ENCODE peak calls at places on chromosome 2, in seven cellular contexts. A is OCI-LY7, R is hepatocyte, D is GM23248, J is neural progenitor cell, I is IMR-90, L is A549. B is an unnamed sample.

GRCh38 chr2:230230087-230230486 is 4.6 kb downstream of the SP140 start:
- DNase-seq in I (peak; percentile 90), L (no peak), R (no peak), A (no peak), J (no peak), D (peak; percentile 3), B (peak; percentile 50)

GRCh38 chr2:189298038-189298437 is 118.5 kb upstream of the COL5A2 start:
- DNase-seq in J (no peak), A (no peak), R (no peak), L (no peak), I (peak; percentile 54), D (peak; percentile 38), B (peak; percentile 12)

GRCh38 chr2:8281234-8281633 is 400.6 kb upstream of the ID2 start:
- DNase-seq in D (no peak), L (no peak), A (no peak), I (no peak), R (no peak), J (no peak), B (no peak)

GRCh38 chr2:44713170-44713569 is 228.3 kb upstream of the SIX3 start:
- DNase-seq in I (no peak), L (no peak), A (peak; percentile 11), D (no peak), R (no peak), J (no peak), B (peak; percentile 8)

GRCh38 chr2:36290306-36290705 is 65.3 kb upstream of the CRIM1 start:
- DNase-seq in D (peak; percentile 44), R (no peak), A (no peak), I (no peak), J (no peak), L (peak; percentile 4), B (no peak)

GRCh38 chr2:206083602-206084467 is 2.1 kb downstream of the INO80D start:
- DNase-seq in D (peak; percentile 40), L (peak; percentile 18), R (peak; percentile 34), A (peak; percentile 62), I (no peak), J (peak; percentile 19), B (peak; percentile 16)

GRCh38 chr2:112660138-112660537 is 14.4 kb downstream of the SLC20A1 start:
- DNase-seq in I (no peak), R (no peak), L (no peak), D (no peak), J (no peak), A (no peak), B (no peak)

GRCh38 chr2:193847140-193847539 is 1652.4 kb upstream of the TMEFF2 start:
- DNase-seq in D (peak; percentile 47), L (no peak), R (peak; percentile 1), A (no peak), I (no peak), J (no peak), B (peak; percentile 69)

GRCh38 chr2:64699712-64700111 is 46.0 kb upstream of the SERTAD2 start:
- DNase-seq in A (no peak), J (no peak), D (no peak), R (no peak), I (no peak), L (peak; percentile 48), B (no peak)

GRCh38 chr2:66850406-66850805 is 415.5 kb downstream of the MEIS1 start:
- DNase-seq in A (no peak), D (no peak), R (no peak), L (no peak), J (peak; percentile 10), I (no peak), B (no peak)

GRCh38 chr2:4354164-4354563 is 650.8 kb downstream of the DCDC2C start:
- DNase-seq in J (no peak), I (no peak), A (no peak), D (no peak), R (no peak), L (no peak), B (no peak)

GRCh38 chr2:216696321-216696720 is 972 bp upstream of the IGFBP5 start:
- DNase-seq in D (no peak), A (no peak), L (no peak), J (no peak), I (no peak), R (no peak), B (no peak)

GRCh38 chr2:216693414-216694100 is 1.8 kb downstream of the IGFBP5 start:
- DNase-seq in D (no peak), L (no peak), A (no peak), I (no peak), J (peak; percentile 39), R (no peak), B (no peak)

GRCh38 chr2:216694201-216694825 is 1.0 kb downstream of the IGFBP5 start:
- DNase-seq in A (no peak), I (no peak), R (peak; percentile 77), J (peak; percentile 84), L (peak; percentile 54), D (peak; percentile 82), B (peak; percentile 26)

GRCh38 chr2:216695401-216695821 is at the start of gene IGFBP5:
- DNase-seq in R (peak; percentile 94), J (peak; percentile 94), A (no peak), I (peak; percentile 94), L (no peak), D (peak; percentile 77), B (no peak)

DNA sequence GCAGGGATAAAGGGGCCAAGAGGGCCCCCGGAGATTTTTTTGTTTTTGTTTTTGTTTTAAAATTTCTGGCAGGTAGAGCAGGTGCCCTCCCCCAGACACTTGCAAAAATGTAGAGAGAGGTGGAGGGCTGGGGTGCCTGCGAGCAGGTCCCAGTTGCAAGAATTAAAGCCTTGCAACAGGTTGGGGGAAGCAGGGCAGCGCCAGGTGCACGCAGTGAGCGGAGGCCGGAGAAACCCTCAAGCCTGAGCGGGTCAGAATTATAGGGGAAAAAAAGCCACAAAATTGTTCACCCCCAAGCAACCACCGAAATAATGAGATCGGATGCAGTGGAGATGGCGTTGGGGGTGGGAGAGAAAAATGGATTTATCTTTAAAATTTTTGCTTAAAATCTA is 527 bp downstream of the IGFBP5 start:
- DNase-seq in A (no peak), I (no peak), R (no peak), D (no peak), J (peak; percentile 43), L (no peak), B (no peak)
- H3K4me3 ChIP-seq in A (no peak overlapping the region), I (peak overlapping the region; percentile 69), R (peak overlapping the region; percentile 61), D (peak overlapping the region; percentile 81), J (peak overlapping the region; percentile 80), L (peak overlapping the region; percentile 52), B (no peak overlapping the region)

DNA sequence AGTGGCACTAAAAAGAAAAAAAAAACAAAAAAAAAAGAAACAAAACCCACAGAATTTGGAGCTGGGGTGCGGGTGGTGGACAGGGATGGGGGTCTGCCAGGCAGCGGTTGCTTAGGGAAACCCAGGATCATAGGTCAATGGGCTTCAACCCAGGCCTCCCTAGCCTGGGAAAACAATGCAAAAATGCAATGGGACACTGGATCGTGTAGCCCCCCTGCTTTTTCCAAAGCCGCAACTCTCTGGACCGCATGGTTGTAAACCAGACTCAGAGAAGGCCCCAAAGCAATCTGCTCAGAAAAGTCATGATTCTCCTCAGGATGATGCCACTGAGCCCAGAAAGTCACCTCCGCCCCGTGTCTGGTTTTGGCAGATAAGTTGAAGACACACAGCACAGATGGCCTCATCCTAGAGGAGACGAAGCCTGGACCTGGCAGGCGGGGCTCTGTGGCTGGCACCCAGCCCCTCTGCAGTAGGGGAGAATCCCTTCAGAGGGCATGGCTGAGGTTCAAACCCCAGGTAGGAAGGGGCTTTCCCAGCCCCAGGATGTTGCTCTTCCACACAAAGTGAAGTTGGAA is 5.1 kb downstream of the DLX2 start:
- DNase-seq in A (no peak), D (peak; percentile 80), I (no peak), L (no peak), J (peak; percentile 32), R (no peak), B (peak; percentile 50)
- H3K4me1 ChIP-seq in A (peaks cover 5% of the 10 kb centered on the region), D (peaks cover 43% of the 10 kb centered on the region), I (peaks cover 14% of the 10 kb centered on the region), L (peaks cover 30% of the 10 kb centered on the region), J (peaks cover 58% of the 10 kb centered on the region), R (peaks cover 63% of the 10 kb centered on the region), B (peaks cover 60% of the 10 kb centered on the region)

GRCh38 chr2:207126724-207127314 is 38.9 kb downstream of the KLF7 start:
- DNase-seq in I (peak; percentile 57), R (no peak), L (no peak), D (peak; percentile 65), A (no peak), J (no peak), B (no peak)
- H3K4me2 ChIP-seq in I (no peak overlapping the region), R (no peak overlapping the region), L (peak overlapping the region; percentile 34), D (no peak overlapping the region), A (no peak overlapping the region), J (no peak overlapping the region), B (no peak overlapping the region)

DNA sequence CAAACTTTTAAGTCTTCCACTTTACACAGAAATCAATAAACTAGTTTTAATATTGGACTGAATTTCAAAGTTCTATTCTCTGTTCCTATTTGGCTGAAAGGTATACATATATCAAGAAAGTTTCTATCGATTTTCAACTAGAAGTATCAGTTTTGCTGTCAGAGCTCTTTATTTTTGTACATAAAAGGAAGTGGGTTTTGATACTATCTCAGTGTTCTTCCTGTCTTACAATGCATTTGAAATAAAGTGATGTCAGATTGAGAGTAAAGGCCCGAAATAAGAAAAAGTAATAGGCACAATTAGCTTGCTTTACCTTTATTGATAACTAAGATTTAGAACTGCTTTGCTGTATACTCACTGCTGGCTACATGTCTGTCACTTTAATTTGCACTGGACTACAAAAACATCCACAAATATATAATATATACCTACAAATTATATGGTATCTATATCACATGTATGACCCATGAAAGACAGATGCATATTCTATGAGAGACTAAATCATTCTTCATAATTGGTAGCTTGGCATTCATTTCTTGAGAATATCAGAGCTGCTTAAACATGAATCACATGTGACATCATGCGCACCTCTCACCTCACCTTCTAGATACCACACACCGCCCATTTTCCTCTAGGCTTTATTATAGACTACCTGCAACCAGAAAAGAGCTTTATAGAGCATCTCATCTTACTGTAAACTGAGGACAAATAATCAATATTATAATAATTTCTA is 83.6 kb downstream of the ASXL2 start:
- DNase-seq in L (no peak), R (no peak), I (no peak), J (no peak), A (peak; percentile 7), D (no peak), B (no peak)
- H3K4me3 ChIP-seq in L (no peak overlapping the region), R (no peak overlapping the region), I (no peak overlapping the region), J (no peak overlapping the region), A (no peak overlapping the region), D (no peak overlapping the region), B (no peak overlapping the region)

B was measured in mammary epithelial cell.